ENCODE peak calls at places on chromosome 7, in seven cellular contexts. B is non-pigmented ciliary epithelial cell; E is AG09309; Q is stimulated activated CD4-positive, alpha-beta T cell treated with anti-CD3 and anti-CD28 coated beads, Interleukin-2, amount 100 ng/mL, for 4 hours; X is stimulated activated CD8-positive, alpha-beta memory T cell treated with anti-CD3 and anti-CD28 coated beads, Interleukin-2, amount 100 ng/mL, for 48 hours; J is SK-MEL-5; G is A172. F is an unnamed sample.

GRCh38 chr7:150969483-150969874 is 8.6 kb downstream of the KCNH2 start:
- DNase-seq in E (no peak), J (no peak), B (no peak), X (no peak), Q (no peak), G (no peak), F (no peak)

GRCh38 chr7:149790146-149790548 is 16.8 kb upstream of the ZNF467 start:
- DNase-seq in G (no peak), J (peak; percentile 43), X (peak; percentile 40), B (no peak), Q (no peak), E (no peak), F (peak; percentile 12)

GRCh38 chr7:126529254-126529653 is 723.5 kb downstream of the GRM8 start:
- DNase-seq in Q (no peak), E (no peak), B (no peak), X (no peak), G (no peak), J (no peak), F (no peak)

GRCh38 chr7:100726998-100727761 is 6.2 kb upstream of the ZAN start:
- DNase-seq in G (peak; percentile 25), X (no peak), J (no peak), Q (no peak), E (peak; percentile 92), B (peak; percentile 70), F (no peak)

GRCh38 chr7:18788026-18788425 is 292.5 kb downstream of the HDAC9 start:
- DNase-seq in E (no peak), X (no peak), B (no peak), Q (no peak), J (no peak), G (peak; percentile 11), F (no peak)

GRCh38 chr7:158473238-158473637 is 114.4 kb downstream of the PTPRN2 start:
- DNase-seq in G (no peak), X (no peak), J (no peak), B (no peak), E (no peak), Q (no peak), F (no peak)

GRCh38 chr7:23396222-23396621 is 74.1 kb downstream of the IGF2BP3 start:
- DNase-seq in X (no peak), G (no peak), J (no peak), Q (no peak), E (peak; percentile 75), B (peak; percentile 73), F (no peak)

GRCh38 chr7:47336178-47337020 is 245.5 kb downstream of the TNS3 start:
- DNase-seq in Q (no peak), E (peak; percentile 64), X (no peak), J (no peak), B (no peak), G (peak; percentile 26), F (no peak)

GRCh38 chr7:107372298-107372697 is 97.6 kb upstream of the GPR22 start:
- DNase-seq in Q (no peak), B (peak; percentile 37), X (no peak), E (no peak), G (peak; percentile 7), J (no peak), F (no peak)

GRCh38 chr7:74525881-74526280 is 72.2 kb downstream of the GTF2IRD1 start:
- DNase-seq in G (no peak), J (no peak), X (no peak), B (no peak), Q (no peak), E (no peak), F (no peak)

GRCh38 chr7:97372882-97373281 is 255.4 kb downstream of the SDHAF3 start:
- DNase-seq in X (no peak), J (no peak), B (no peak), G (no peak), E (no peak), Q (no peak), F (no peak)

GRCh38 chr7:80313067-80313626 is 178.5 kb downstream of the GNAI1 start:
- DNase-seq in J (no peak), Q (no peak), B (no peak), X (no peak), E (no peak), G (peak; percentile 66), F (no peak)

GRCh38 chr7:14137676-14138075 is 148.2 kb upstream of the ETV1 start:
- DNase-seq in X (no peak), J (no peak), G (no peak), E (no peak), Q (no peak), B (no peak), F (no peak)

GRCh38 chr7:111292026-111292430 is 201.1 kb downstream of the LRRN3 start:
- DNase-seq in E (peak; percentile 23), X (no peak), G (no peak), J (no peak), B (no peak), Q (no peak), F (no peak)

GRCh38 chr7:4856336-4857056 is 5.3 kb downstream of the PAPOLB start:
- DNase-seq in B (no peak), G (no peak), X (no peak), E (no peak), Q (no peak), J (no peak), F (no peak)

GRCh38 chr7:4739528-4739992 is 35.9 kb upstream of the AP5Z1 start:
- DNase-seq in X (no peak), G (peak; percentile 65), B (no peak), Q (peak; percentile 32), E (no peak), J (peak; percentile 58), F (no peak)

GRCh38 chr7:106448992-106449859 is 164.4 kb upstream of the NAMPT start:
- DNase-seq in J (no peak), Q (no peak), G (peak; percentile 43), B (no peak), X (no peak), E (no peak), F (no peak)

GRCh38 chr7:93860261-93860660 is 30.3 kb downstream of the TFPI2 start:
- DNase-seq in X (no peak), J (no peak), Q (no peak), E (no peak), B (no peak), G (no peak), F (no peak)

GRCh38 chr7:65503434-65504152 is 129.9 kb downstream of the ZNF92 start:
- DNase-seq in B (no peak), G (no peak), X (no peak), Q (no peak), J (no peak), E (no peak), F (no peak)

GRCh38 chr7:147586110-147586509 is 1004.5 kb upstream of the C7orf33 start:
- DNase-seq in J (no peak), X (no peak), B (no peak), G (no peak), E (no peak), Q (no peak), F (no peak)

GRCh38 chr7:85851571-85852193 is 664.8 kb upstream of the SEMA3D start:
- DNase-seq in J (peak; percentile 66), E (peak; percentile 27), G (peak; percentile 10), B (peak; percentile 36), Q (no peak), X (no peak), F (no peak)

GRCh38 chr7:94871132-94871531 is 36.3 kb upstream of the PPP1R9A start:
- DNase-seq in X (no peak), J (no peak), B (no peak), E (no peak), G (no peak), Q (no peak), F (no peak)

GRCh38 chr7:17625038-17625437 is 315.3 kb downstream of the SNX13 start:
- DNase-seq in Q (no peak), J (no peak), B (peak; percentile 86), G (peak; percentile 86), E (peak; percentile 81), X (no peak), F (no peak)

GRCh38 chr7:138363721-138364120 is 96.3 kb upstream of the TRIM24 start:
- DNase-seq in Q (no peak), E (no peak), G (no peak), B (no peak), X (no peak), J (no peak), F (no peak)

GRCh38 chr7:76294344-76295024 is 8.0 kb upstream of the HSPB1 start:
- DNase-seq in Q (no peak), J (peak; percentile 98), X (no peak), G (peak; percentile 98), E (peak; percentile 75), B (peak; percentile 81), F (no peak)

GRCh38 chr7:78039791-78040776 is 241.5 kb downstream of the PHTF2 start:
- DNase-seq in E (no peak), J (peak; percentile 50), Q (no peak), X (no peak), B (no peak), G (no peak), F (peak; percentile 12)

GRCh38 chr7:135260470-135260869 is 26.8 kb downstream of the STRA8 start:
- DNase-seq in E (no peak), X (no peak), Q (no peak), B (no peak), G (no peak), J (no peak), F (no peak)

GRCh38 chr7:121530251-121531174 is 134.4 kb upstream of the FAM3C start:
- DNase-seq in J (peak; percentile 97), E (peak; percentile 99), B (peak; percentile 99), G (peak; percentile 99), X (peak; percentile 33), Q (peak; percentile 13), F (peak; percentile 48)

GRCh38 chr7:133829336-133829897 is 297.7 kb upstream of the LRGUK start:
- DNase-seq in J (no peak), G (peak; percentile 70), Q (no peak), X (no peak), E (no peak), B (no peak), F (no peak)

GRCh38 chr7:129719980-129720732 is 108.6 kb downstream of the NRF1 start:
- DNase-seq in G (no peak), B (no peak), E (no peak), X (no peak), J (no peak), Q (no peak), F (no peak)

GRCh38 chr7:22269963-22270362 is 87.0 kb downstream of the RAPGEF5 start:
- DNase-seq in J (no peak), G (no peak), B (no peak), X (no peak), Q (no peak), E (no peak), F (no peak)

GRCh38 chr7:20440472-20441105 is 109.9 kb downstream of the ITGB8 start:
- DNase-seq in E (no peak), B (no peak), Q (no peak), G (peak; percentile 19), J (peak; percentile 70), X (peak; percentile 5), F (no peak)